ENCODE peak calls at places on chromosomes 1 and 21, in ten cellular contexts. A is spleen, Y is transverse colon, B is lower leg skin, Z is tibial nerve, D is stomach, M is breast epithelium, J is body of pancreas, E is heart left ventricle, X is A549. Q is an unnamed sample.

GRCh38 chr1:43505077-43505780 is 25.5 kb upstream of the PTPRF start:
- DNase-seq in J (peak; percentile 36), M (no peak), E (no peak), X (no peak), Z (no peak), Y (no peak), D (no peak), B (peak; percentile 52), A (no peak), Q (no peak)

GRCh38 chr1:22810378-22810777 is 99.7 kb downstream of the EPHB2 start:
- DNase-seq in D (no peak), Z (no peak), A (no peak), E (peak; percentile 10), J (no peak), M (no peak), Y (no peak), X (no peak), B (no peak), Q (no peak)

GRCh38 chr1:29117381-29117780 is 6.3 kb downstream of the TMEM200B start:
- DNase-seq in B (no peak), J (no peak), M (no peak), Y (no peak), D (no peak), E (no peak), A (no peak), Z (no peak), X (no peak), Q (no peak)

GRCh38 chr1:215923129-215923824 is 356.2 kb downstream of the KCTD3 start:
- DNase-seq in B (no peak), Z (no peak), D (no peak), J (no peak), Y (no peak), M (no peak), X (no peak), A (no peak), E (no peak), Q (no peak)

GRCh38 chr1:211814313-211814712 is 16.2 kb downstream of the LPGAT1 start:
- DNase-seq in B (no peak), Z (no peak), Y (no peak), D (no peak), X (no peak), M (no peak), E (no peak), A (no peak), J (no peak), Q (no peak)

GRCh38 chr1:22340873-22341272 is 110.8 kb upstream of the ZBTB40 start:
- DNase-seq in B (no peak), E (no peak), J (no peak), D (no peak), Y (no peak), M (no peak), A (no peak), Z (no peak), X (no peak), Q (no peak)

GRCh38 chr1:9080704-9081291 is 11.4 kb upstream of the SLC2A5 start:
- DNase-seq in J (no peak), B (no peak), E (no peak), Z (no peak), M (no peak), Y (no peak), D (no peak), A (no peak), X (no peak), Q (peak; percentile 15)

GRCh38 chr1:87141556-87141955 is 187.1 kb upstream of the LMO4 start:
- DNase-seq in J (no peak), Y (no peak), B (no peak), Z (no peak), D (no peak), A (no peak), E (no peak), M (no peak), X (no peak), Q (no peak)

DNA sequence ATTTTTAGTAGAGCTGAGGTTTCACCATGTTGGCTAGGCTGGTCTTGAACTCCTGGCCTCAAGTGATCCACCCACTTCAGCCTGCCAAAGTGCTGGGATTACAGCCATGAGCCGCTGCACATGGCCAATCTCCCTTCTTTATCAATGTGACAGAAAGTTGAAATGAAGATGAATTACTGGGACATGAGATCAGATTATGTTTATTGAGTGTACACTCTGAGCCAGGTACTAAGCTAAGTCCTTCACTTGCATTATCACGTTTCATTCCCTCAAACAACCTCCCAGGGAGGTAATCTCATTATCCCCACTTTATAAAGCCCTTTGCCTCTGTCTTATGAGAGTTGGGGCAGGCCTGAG is 6.3 kb upstream of the CHI3L2 start:
- DNase-seq in X (no peak), J (no peak), D (no peak), Y (no peak), E (no peak), A (no peak), M (no peak), B (no peak), Z (no peak), Q (no peak)
- TF ChIP-seq POLR2A in X (no peak), J (no peak), D (no peak), Y (no peak), E (no peak), A (no peak), M (no peak), B (no peak), Z (no peak), Q (no peak)

GRCh38 chr1:156591432-156592157 is at the start of gene NAXE:
- DNase-seq in A (peak; percentile 94), Y (peak; percentile 82), J (peak; percentile 75), M (peak; percentile 45), X (peak; percentile 79), E (peak; percentile 81), D (peak; percentile 80), B (peak; percentile 94), Z (peak; percentile 53), Q (peak; percentile 91)

GRCh38 chr1:156592158-156592909 is 758 bp downstream of the NAXE start:
- DNase-seq in A (no peak), J (no peak), B (no peak), X (no peak), Y (no peak), Z (no peak), D (no peak), M (no peak), E (no peak), Q (no peak)

GRCh38 chr1:156589546-156589945 is 2.0 kb upstream of the NAXE start:
- DNase-seq in A (no peak), D (no peak), E (no peak), M (no peak), J (no peak), B (no peak), X (no peak), Y (no peak), Z (no peak), Q (no peak)

GRCh38 chr1:156591181-156591431 is 470 bp upstream of the NAXE start:
- DNase-seq in Z (no peak), X (no peak), B (no peak), Y (no peak), J (no peak), E (no peak), M (no peak), D (no peak), A (no peak), Q (no peak)

DNA sequence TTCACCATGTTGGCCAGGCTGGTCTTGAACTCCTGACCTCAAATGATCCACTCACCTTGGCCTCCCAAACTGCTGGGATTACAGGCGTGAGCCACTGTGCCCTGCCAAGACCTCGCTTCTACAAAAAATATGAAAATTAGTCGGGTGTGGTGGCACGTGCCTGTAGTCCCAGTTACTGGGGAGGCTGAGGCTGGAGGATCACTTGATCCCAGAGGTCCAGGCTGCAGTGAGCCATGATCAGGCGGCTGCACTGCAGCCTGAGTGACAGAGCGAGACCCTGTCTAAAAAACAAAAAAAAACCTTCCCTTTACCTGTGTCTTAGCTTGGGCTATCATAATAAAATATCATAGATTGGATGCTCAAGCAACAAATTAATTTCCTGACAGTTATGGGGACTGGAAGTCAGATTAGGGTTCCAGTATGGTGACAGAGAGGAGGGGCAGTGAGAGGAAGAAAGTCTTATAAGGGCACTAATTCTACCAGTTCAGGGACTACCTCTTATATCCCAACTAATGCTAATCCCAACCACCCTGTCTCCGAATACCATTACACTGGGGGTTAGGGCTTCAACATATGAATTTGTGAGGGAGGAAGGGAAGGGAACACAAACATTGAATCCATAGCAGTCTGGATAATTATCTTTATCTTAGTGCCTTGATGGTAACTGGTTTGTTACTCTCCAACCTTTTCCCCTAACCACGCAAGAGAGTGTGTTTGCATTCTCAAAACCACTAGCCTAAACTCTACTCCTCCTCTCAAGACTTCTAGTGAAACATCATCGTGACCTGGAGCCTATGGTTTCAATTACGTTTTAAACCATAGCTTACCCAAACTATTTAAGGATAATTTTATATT is 1.0 kb upstream of the NAXE start:
- DNase-seq in E (no peak), Z (no peak), X (no peak), A (no peak), D (no peak), B (no peak), J (no peak), Y (no peak), M (no peak), Q (no peak)
- TF ChIP-seq POLR2A in E (no peak), Z (no peak), X (no peak), A (no peak), D (no peak), B (no peak), J (no peak), Y (no peak), M (no peak), Q (no peak)

GRCh38 chr21:46229133-46229922 is 754 bp upstream of the LSS start:
- DNase-seq in Z (no peak), B (peak; percentile 85), M (no peak), J (peak; percentile 43), Y (no peak), E (no peak), A (peak; percentile 94), D (no peak), X (peak; percentile 16), Q (peak; percentile 33)
- TF ChIP-seq POLR2A in Z (no peak), B (no peak), M (no peak), J (no peak), Y (no peak), E (no peak), A (no peak), D (no peak), X (peak; percentile 21), Q (peak; percentile 49)

GRCh38 chr21:44326716-44327602 is 12.2 kb downstream of the CFAP410 start:
- DNase-seq in M (no peak), E (no peak), B (no peak), J (no peak), A (no peak), X (no peak), D (no peak), Y (no peak), Z (no peak), Q (no peak)

GRCh38 chr21:44329086-44329889 is 9.9 kb downstream of the CFAP410 start:
- DNase-seq in M (no peak), X (no peak), B (no peak), Z (no peak), A (no peak), E (no peak), D (no peak), Y (no peak), J (no peak), Q (no peak)

GRCh38 chr21:44329971-44330681 is 9.1 kb downstream of the CFAP410 start:
- DNase-seq in A (no peak), J (no peak), B (no peak), E (no peak), Z (no peak), X (no peak), M (no peak), Y (no peak), D (no peak), Q (no peak)

GRCh38 chr21:44327603-44327974 is 11.6 kb downstream of the CFAP410 start:
- DNase-seq in Z (no peak), D (no peak), J (no peak), Y (no peak), M (no peak), X (no peak), A (no peak), E (no peak), B (no peak), Q (no peak)

DNA sequence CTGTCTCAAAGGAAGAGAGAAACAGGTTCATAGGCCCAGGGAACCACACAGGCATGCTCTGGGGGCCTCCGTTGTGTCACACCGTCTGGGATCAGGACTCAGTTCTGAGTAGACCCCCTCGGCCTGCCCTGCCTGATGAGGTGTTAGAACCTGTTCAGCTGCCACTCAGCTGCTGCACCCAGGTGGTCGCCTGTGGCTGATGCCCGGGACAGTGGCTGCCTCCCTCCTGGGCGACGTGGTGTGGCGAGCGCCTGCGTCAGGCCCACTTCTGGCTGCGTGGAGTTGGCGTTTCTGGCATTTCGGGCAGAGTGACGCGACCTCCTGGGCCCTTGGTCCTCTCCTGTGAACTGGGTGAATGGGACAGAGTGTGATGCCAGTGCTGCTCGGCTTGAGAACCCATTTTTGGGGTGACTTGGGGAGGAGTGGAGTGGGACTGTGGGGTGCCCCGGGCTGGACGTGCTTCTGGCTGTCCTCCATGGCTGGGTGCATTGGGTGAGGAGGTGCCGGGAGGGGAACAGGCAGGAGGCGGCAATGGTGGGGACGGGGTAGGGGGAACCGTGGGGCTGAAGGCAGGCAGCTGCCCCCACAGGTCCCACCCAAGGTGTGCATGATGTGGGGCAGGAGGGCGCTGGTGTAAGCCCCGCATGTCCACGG is 10.8 kb downstream of the CFAP410 start:
- DNase-seq in D (no peak), X (no peak), B (no peak), Y (no peak), Z (no peak), E (no peak), M (no peak), A (no peak), J (no peak), Q (no peak)
- TF ChIP-seq POLR2A in D (no peak), X (no peak), B (no peak), Y (no peak), Z (no peak), E (no peak), M (no peak), A (no peak), J (no peak), Q (no peak)